ENCODE peak calls at places on chromosome 21, in ten cellular contexts. Z, M, O, J, B, S, K, G, C and X are unnamed samples. For H3K36me3, the result is how much of the 10 kb centered on the place peaks cover.

GRCh38 chr21:42554251-42554937 is 40.7 kb downstream of the SLC37A1 start:
- DNase-seq in C (no peak), O (peak), S (no peak), M (no peak), J (no peak), B (peak), Z (no peak), K (peak), G (no peak), X (no peak)

GRCh38 chr21:35924714-35925301 is 135.5 kb downstream of the SETD4 start:
- DNase-seq in O (peak), S (peak), G (no peak), K (no peak), M (no peak), C (no peak), Z (no peak), J (no peak), B (no peak), X (no peak)

GRCh38 chr21:29238967-29239289 is 59.8 kb upstream of the BACH1 start:
- DNase-seq in S (peak), K (no peak), O (no peak), G (no peak), Z (no peak), B (no peak), J (no peak), M (no peak), C (no peak), X (no peak)

GRCh38 chr21:23307065-23307464 is 2300.2 kb downstream of the MRPL39 start:
- DNase-seq in G (no peak), K (no peak), C (no peak), O (no peak), Z (no peak), J (no peak), B (no peak), S (no peak), M (no peak), X (no peak)

GRCh38 chr21:15121655-15122120 is 56.9 kb upstream of the NRIP1 start:
- DNase-seq in M (no peak), B (no peak), S (peak), J (peak), C (peak), G (no peak), K (peak), Z (no peak), O (no peak), X (no peak)

GRCh38 chr21:41611966-41612606 is 104.1 kb upstream of the TMPRSS2 start:
- DNase-seq in Z (no peak), C (peak), B (peak), M (no peak), S (peak), K (peak), J (peak), G (no peak), O (peak), X (peak)

GRCh38 chr21:42125571-42126544 is 54.7 kb downstream of the UMODL1 start:
- DNase-seq in Z (no peak), K (no peak), S (peak), C (no peak), M (no peak), J (peak), O (no peak), G (peak), B (no peak), X (no peak)

GRCh38 chr21:31143021-31143420 is 104.7 kb upstream of the KRTAP19-8 start:
- DNase-seq in J (no peak), M (no peak), Z (no peak), O (no peak), G (no peak), S (peak), K (no peak), C (no peak), B (no peak), X (no peak)

GRCh38 chr21:36964398-36964797 is 2.1 kb downstream of the HLCS start:
- DNase-seq in M (no peak), O (no peak), Z (no peak), S (no peak), B (no peak), G (no peak), K (no peak), J (no peak), C (no peak), X (no peak)

GRCh38 chr21:32726742-32727477 is 903 bp downstream of the SYNJ1 start:
- DNase-seq in C (no peak), G (no peak), Z (peak), K (peak), S (peak), B (peak), M (no peak), J (no peak), O (no peak), X (no peak)
- TF ChIP-seq POLR2A in C (no peak), G (no peak), Z (no peak), K (no peak), S (peak), B (no peak), M (no peak), J (no peak), O (no peak), X (no peak)

DNA sequence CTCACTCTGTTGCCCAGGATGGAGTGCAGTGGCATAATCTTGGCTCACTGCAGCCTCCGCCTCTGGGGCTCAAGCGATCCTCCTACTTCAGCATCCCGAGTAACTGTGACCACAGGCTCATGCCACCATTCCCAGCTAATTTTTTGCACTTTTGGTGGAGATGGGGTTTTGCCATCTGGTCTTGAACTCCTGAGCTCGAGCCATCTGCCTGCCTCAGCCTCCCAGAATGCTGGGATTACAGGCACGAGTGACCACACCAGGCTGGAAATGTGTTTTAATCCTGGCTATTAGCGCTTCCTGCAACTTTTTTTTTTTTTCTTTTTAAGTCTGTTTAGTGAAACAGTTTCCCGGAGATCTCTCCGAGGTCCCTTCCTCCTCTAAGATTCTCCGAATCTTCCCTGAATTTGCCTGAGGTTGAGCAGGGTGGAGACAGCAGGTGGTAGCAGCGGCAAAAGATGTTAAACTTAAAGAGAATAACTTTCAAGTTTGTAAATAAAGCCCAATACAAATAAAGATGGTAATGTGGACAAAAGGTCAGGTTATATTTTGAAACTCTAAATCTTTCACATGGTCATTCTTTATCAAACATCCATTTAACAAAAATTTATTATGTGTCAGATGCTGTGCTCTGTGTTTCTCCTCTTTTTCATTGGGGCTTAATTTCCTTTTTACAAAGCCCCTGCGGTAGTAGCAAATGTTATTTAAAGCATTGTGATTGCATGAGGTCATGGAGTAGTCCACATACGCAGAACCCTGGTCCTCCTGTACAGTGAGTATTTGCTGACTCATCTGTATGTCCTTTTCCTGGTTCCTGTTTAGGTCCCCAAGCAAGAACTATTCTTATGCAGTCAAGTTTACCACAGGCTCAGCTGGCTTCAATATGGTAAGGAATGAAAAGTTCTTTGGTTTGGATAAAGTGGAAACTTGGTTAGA is 119.1 kb downstream of the ITSN1 start:
- DNase-seq in J (peak), Z (peak), O (no peak), M (no peak), C (no peak), B (no peak), K (no peak), S (peak), G (no peak), X (no peak)
- H3K4me3 ChIP-seq in J (no peak), Z (no peak), O (no peak), M (no peak), C (no peak), B (no peak), K (no peak), S (peak), G (no peak), X (no peak)

GRCh38 chr21:38818336-38818723 is 12.6 kb downstream of the ETS2 start:
- DNase-seq in Z (no peak), M (no peak), S (no peak), C (no peak), K (no peak), J (no peak), O (no peak), B (no peak), G (no peak), X (no peak)

GRCh38 chr21:38819051-38819718 is 13.5 kb downstream of the ETS2 start:
- DNase-seq in C (no peak), K (no peak), B (no peak), M (no peak), O (no peak), G (no peak), S (no peak), Z (no peak), J (no peak), X (no peak)

GRCh38 chr21:38816400-38816973 is 10.8 kb downstream of the ETS2 start:
- DNase-seq in B (no peak), O (no peak), S (no peak), J (no peak), M (no peak), G (no peak), C (no peak), Z (no peak), K (no peak), X (no peak)

GRCh38 chr21:38819719-38820147 is 14.0 kb downstream of the ETS2 start:
- DNase-seq in O (no peak), J (no peak), G (no peak), B (peak), C (peak), Z (no peak), S (peak), K (no peak), M (no peak), X (no peak)

GRCh38 chr21:38817371-38818335 is 11.9 kb downstream of the ETS2 start:
- DNase-seq in S (peak), O (no peak), M (no peak), Z (peak), B (peak), K (no peak), G (no peak), C (no peak), J (no peak), X (no peak)
- H3K36me3 ChIP-seq in S (half or more), O (half or more), M (half or more), Z (under half), B (under half), K (under half), G (half or more), C (half or more), J (half or more), X (under half)

DNA sequence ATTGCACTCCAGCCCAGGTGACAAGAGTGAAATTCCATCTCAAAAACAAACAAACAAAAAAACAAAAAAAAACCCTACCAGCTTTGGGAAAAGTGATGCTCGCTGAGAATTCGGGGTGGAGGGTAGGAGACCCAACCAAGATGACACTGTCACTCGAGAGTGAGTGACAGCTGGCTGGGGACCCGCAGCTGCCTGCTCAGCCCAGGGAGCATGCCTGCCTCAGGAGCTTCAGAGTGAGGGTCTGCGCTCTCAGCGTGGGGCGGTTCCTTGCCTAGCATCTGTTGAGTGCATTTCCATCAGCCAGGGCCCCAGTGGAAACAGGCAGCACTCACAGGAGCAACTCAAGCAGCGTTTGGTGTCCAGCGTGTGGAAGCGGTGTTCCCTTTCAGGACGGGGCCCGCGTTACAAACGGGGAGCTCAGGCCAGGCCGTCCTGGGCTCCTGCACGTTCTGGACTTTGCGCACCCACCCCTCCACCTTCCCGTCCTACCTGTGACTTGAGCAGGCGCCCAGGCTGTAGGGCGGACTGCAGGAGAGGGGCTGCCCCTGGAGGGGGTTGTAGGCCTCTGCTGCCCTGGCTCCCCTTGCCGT is 5.9 kb downstream of the CSTB start:
- DNase-seq in G (no peak), K (no peak), J (no peak), C (no peak), O (no peak), B (no peak), M (no peak), S (no peak), Z (no peak), X (no peak)
- TF ChIP-seq POLR2A in G (no peak), K (no peak), J (no peak), C (no peak), O (no peak), B (no peak), M (no peak), S (no peak), Z (no peak), X (no peak)

GRCh38 chr21:16241500-16241963 is 511.8 kb downstream of the USP25 start:
- DNase-seq in O (no peak), Z (no peak), K (no peak), J (no peak), M (no peak), G (no peak), B (no peak), S (no peak), C (no peak), X (no peak)
- H3K4me3 ChIP-seq in O (no peak), Z (no peak), K (no peak), J (no peak), M (no peak), G (no peak), B (no peak), S (no peak), C (no peak), X (no peak)

GRCh38 chr21:46125846-46126301 is 28.0 kb downstream of the COL6A2 start:
- DNase-seq in Z (peak), S (no peak), J (no peak), K (peak), O (peak), B (peak), M (peak), C (peak), G (no peak), X (no peak)
- H3K36me3 ChIP-seq in Z (under half), S (half or more), J (under half), K (under half), O (half or more), B (under half), M (half or more), C (half or more), G (under half), X (under half)

GRCh38 chr21:44846201-44846484 is 27.3 kb downstream of the PTTG1IP start:
- DNase-seq in M (no peak), G (no peak), J (no peak), C (no peak), S (no peak), K (no peak), B (no peak), O (no peak), Z (no peak), X (no peak)
- TF ChIP-seq POLR2A in M (no peak), G (no peak), J (no peak), C (no peak), S (no peak), K (no peak), B (no peak), O (no peak), Z (no peak), X (no peak)

GRCh38 chr21:43631411-43632107 is 27.7 kb downstream of the HSF2BP start:
- DNase-seq in C (no peak), J (no peak), G (no peak), S (no peak), M (no peak), B (no peak), O (no peak), K (no peak), Z (no peak), X (no peak)
- H3K4me3 ChIP-seq in C (no peak), J (no peak), G (no peak), S (no peak), M (no peak), B (no peak), O (no peak), K (no peak), Z (no peak), X (no peak)

GRCh38 chr21:32321480-32321879 is 22.8 kb downstream of the MRAP start:
- DNase-seq in M (no peak), J (no peak), S (no peak), C (no peak), O (no peak), K (no peak), B (no peak), Z (no peak), G (no peak), X (no peak)

GRCh38 chr21:32319012-32319411 is 20.4 kb downstream of the MRAP start:
- DNase-seq in K (no peak), S (no peak), J (no peak), M (no peak), Z (no peak), C (no peak), B (no peak), G (no peak), O (no peak), X (no peak)

GRCh38 chr21:32320726-32321125 is 22.1 kb downstream of the MRAP start:
- DNase-seq in G (no peak), J (no peak), K (no peak), S (no peak), M (no peak), Z (no peak), C (no peak), O (no peak), B (no peak), X (no peak)

GRCh38 chr21:32322103-32322502 is 23.4 kb downstream of the MRAP start:
- DNase-seq in O (no peak), M (no peak), C (no peak), G (no peak), K (no peak), B (no peak), Z (no peak), S (no peak), J (no peak), X (no peak)

GRCh38 chr21:32320059-32320458 is 21.4 kb downstream of the MRAP start:
- DNase-seq in C (no peak), M (no peak), G (no peak), J (no peak), Z (no peak), B (no peak), K (no peak), O (no peak), S (no peak), X (no peak)
- H3K36me3 ChIP-seq in C (half or more), M (half or more), G (half or more), J (half or more), Z (under half), B (under half), K (under half), O (under half), S (half or more), X (under half)

GRCh38 chr21:26142363-26142762 is 28.2 kb downstream of the APP start:
- DNase-seq in S (no peak), C (no peak), G (no peak), K (no peak), B (no peak), O (no peak), M (no peak), Z (no peak), J (no peak), X (no peak)

GRCh38 chr21:26137379-26138060 is 33.0 kb downstream of the APP start:
- DNase-seq in J (no peak), Z (no peak), S (no peak), M (no peak), O (no peak), C (no peak), G (no peak), B (no peak), K (no peak), X (no peak)

GRCh38 chr21:26136686-26137085 is 33.9 kb downstream of the APP start:
- DNase-seq in Z (no peak), C (no peak), M (no peak), O (no peak), B (no peak), J (no peak), S (no peak), K (no peak), G (no peak), X (no peak)

GRCh38 chr21:26138615-26139257 is 31.8 kb downstream of the APP start:
- DNase-seq in C (no peak), S (no peak), M (no peak), J (no peak), G (no peak), O (no peak), Z (no peak), B (peak), K (no peak), X (no peak)

DNA sequence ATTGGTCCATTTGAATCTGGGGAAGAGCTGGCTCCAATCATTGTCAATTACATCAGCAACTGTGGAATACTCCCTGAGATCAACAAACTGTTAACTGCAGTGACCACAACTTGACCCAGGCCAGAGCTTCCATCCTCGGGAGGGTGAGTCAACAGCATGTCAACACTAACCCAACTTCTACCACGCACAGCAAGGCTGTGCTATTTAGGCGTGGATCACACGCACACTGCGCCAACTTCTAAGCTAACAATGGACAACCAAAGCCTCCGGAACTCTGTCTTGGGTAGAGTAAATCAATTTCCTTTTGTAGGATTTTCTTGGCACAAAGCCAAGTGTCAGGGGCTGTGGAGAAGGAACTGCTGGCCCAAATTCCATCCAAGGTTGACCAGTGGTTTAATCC is 30.4 kb downstream of the APP start:
- DNase-seq in M (no peak), B (peak), O (peak), J (peak), G (no peak), C (peak), S (peak), K (no peak), Z (peak), X (no peak)
- TF ChIP-seq POLR2A in M (no peak), B (no peak), O (no peak), J (no peak), G (no peak), C (no peak), S (no peak), K (no peak), Z (no peak), X (no peak)